ENCODE peak calls at places on chromosomes 3 and 15, in ten cellular contexts. O is stomach, L is body of pancreas, D is vagina, W is esophagus squamous epithelium, F is IMR-90, R is gastrocnemius medialis, Z is transverse colon, B is heart left ventricle, E is sigmoid colon. P is an unnamed sample. For H3K36me3, the result is how much of the 10 kb centered on the place peaks cover.

GRCh38 chr15:44441095-44441501 is 13.7 kb downstream of the CTDSPL2 start:
- DNase-seq in O (no peak), L (no peak), D (no peak), W (no peak), F (no peak), R (no peak), Z (no peak), B (no peak), E (no peak), P (no peak)

GRCh38 chr3:71710906-71711494 is 14.2 kb downstream of the EIF4E3 start:
- DNase-seq in O (no peak), L (no peak), D (no peak), W (no peak), F (peak), R (no peak), Z (no peak), B (no peak), E (no peak), P (no peak)

GRCh38 chr3:126100688-126101301 is 16.9 kb upstream of the SLC41A3 start:
- DNase-seq in O (no peak), L (no peak), D (no peak), W (no peak), F (peak), R (peak), Z (no peak), B (peak), E (peak), P (no peak)

GRCh38 chr3:115239717-115240116 is 92.6 kb upstream of the ZBTB20 start:
- DNase-seq in O (no peak), L (peak), D (no peak), W (no peak), F (peak), R (no peak), Z (no peak), B (no peak), E (peak), P (no peak)

GRCh38 chr3:171753025-171753472 is 57.2 kb downstream of the PLD1 start:
- DNase-seq in O (no peak), L (no peak), D (no peak), W (peak), F (peak), R (no peak), Z (no peak), B (no peak), E (no peak), P (no peak)

GRCh38 chr15:50107591-50108408 is 11.2 kb downstream of the ATP8B4 start:
- DNase-seq in O (peak), L (no peak), D (no peak), W (no peak), F (no peak), R (no peak), Z (no peak), B (no peak), E (no peak), P (peak)

GRCh38 chr3:102909904-102910303 is 475.1 kb downstream of the ZPLD1 start:
- DNase-seq in O (no peak), L (no peak), D (no peak), W (no peak), F (no peak), R (no peak), Z (no peak), B (no peak), E (no peak), P (no peak)

GRCh38 chr3:36219398-36219797 is 160.9 kb upstream of the STAC start:
- DNase-seq in O (no peak), L (no peak), D (no peak), W (no peak), F (peak), R (no peak), Z (no peak), B (no peak), E (no peak), P (no peak)

GRCh38 chr3:46368569-46368968 is 2.2 kb upstream of the CCR5 start:
- DNase-seq in O (peak), L (peak), D (no peak), W (peak), F (no peak), R (no peak), Z (peak), B (peak), E (peak), P (no peak)

DNA sequence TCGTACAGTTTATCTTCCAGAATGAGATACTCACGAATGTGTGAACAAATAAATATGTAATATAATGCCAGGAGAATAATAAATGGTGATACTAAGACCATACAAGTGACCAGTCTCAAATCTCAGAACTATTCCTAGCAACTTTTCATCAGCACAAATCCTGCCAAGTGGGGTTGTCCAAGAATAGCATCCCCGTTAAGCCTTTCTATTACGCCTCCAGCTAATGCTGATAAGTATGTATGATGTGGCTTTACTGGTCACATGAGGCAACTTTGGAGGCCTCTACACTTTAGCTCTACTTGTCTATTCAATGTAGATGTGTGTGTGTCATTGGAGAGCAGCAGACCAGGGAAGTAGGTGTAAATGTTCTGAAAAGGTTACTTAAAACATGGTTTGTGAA is 129.5 kb downstream of the KCNMB2 start:
- DNase-seq in O (no peak), L (no peak), D (no peak), W (no peak), F (no peak), R (no peak), Z (no peak), B (no peak), E (no peak), P (no peak)
- H3K4me3 ChIP-seq in O (no peak), L (no peak), D (no peak), W (no peak), F (no peak), R (no peak), Z (no peak), B (no peak), E (no peak), P (no peak)

GRCh38 chr3:152834354-152835310 is at the start of gene P2RY1:
- DNase-seq in O (peak), L (peak), D (no peak), W (no peak), F (peak), R (peak), Z (peak), B (peak), E (peak), P (no peak)
- TF ChIP-seq POLR2A in O (no peak), L (peak), D (peak), W (peak), F (no peak), R (peak), Z (peak), B (peak), E (peak), P (peak)

GRCh38 chr3:152444029-152444641 is 175.4 kb downstream of the MBNL1 start:
- DNase-seq in O (no peak), L (no peak), D (no peak), W (no peak), F (peak), R (no peak), Z (no peak), B (no peak), E (no peak), P (no peak)

GRCh38 chr3:152445227-152445626 is 176.5 kb downstream of the MBNL1 start:
- DNase-seq in O (no peak), L (no peak), D (no peak), W (no peak), F (no peak), R (no peak), Z (no peak), B (no peak), E (no peak), P (no peak)

GRCh38 chr3:152448091-152448490 is 179.4 kb downstream of the MBNL1 start:
- DNase-seq in O (no peak), L (no peak), D (no peak), W (no peak), F (no peak), R (no peak), Z (no peak), B (no peak), E (no peak), P (no peak)

GRCh38 chr3:152447509-152447908 is 178.8 kb downstream of the MBNL1 start:
- DNase-seq in O (no peak), L (no peak), D (no peak), W (no peak), F (no peak), R (no peak), Z (no peak), B (no peak), E (no peak), P (no peak)

DNA sequence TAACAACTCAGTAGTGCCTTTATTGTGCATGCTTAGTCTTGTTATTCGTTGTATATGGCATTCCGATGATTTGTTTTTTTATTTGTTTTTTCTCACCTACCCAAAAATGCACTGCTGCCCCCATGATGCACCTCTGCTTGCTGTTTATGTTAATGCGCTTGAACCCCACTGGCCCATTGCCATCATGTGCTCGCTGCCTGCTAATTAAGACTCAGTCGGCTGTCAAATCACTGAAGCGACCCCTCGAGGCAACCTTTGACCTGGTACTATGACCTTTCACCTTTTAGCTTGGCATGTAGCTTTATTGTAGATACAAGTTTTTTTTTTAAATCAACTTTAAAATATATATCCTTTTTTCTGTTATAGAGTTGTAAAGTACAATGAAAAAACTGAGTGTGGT is 177.8 kb downstream of the MBNL1 start:
- DNase-seq in O (no peak), L (peak), D (no peak), W (no peak), F (no peak), R (no peak), Z (no peak), B (no peak), E (no peak), P (no peak)
- H3K36me3 ChIP-seq in O (under half), L (under half), D (under half), W (half or more), F (under half), R (half or more), Z (under half), B (half or more), E (under half), P (under half)

GRCh38 chr3:124928333-124929202 is 6.0 kb downstream of the MUC13 start:
- DNase-seq in O (peak), L (peak), D (no peak), W (no peak), F (peak), R (no peak), Z (peak), B (peak), E (peak), P (peak)
- H3K4me3 ChIP-seq in O (no peak), L (no peak), D (no peak), W (no peak), F (no peak), R (no peak), Z (no peak), B (no peak), E (no peak), P (no peak)

DNA sequence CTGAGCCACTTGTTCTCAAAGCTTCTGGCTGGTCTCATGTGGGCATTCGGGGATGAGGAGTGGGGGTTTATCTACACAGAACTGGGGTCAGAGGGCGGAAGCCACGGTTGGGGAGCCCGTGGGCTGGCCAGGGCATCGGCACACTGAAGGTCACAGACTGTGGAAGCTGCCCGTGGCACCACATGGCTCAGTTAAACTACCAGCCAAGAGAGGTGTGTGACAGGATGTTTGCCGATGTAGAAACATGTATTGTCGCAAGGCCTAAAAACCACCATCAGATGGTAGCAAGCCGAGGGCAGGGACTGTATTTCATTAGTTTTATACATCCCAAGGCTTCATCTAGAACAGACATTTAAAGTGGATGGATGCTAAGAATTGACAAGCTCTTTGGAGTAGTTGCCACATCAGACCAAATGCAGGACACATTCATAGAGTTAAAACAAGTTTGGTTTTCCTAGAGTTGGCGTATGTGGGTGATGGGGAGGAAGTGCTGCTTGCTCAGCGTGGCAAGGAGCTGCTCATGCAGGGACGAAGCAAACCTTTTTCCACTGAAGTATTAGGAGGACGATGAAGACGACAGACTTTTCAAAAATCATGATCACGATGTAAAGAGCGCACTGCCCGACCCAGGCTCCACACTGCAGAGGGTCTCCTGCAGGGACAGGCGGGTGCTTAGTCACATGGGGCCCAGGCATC is 9.6 kb upstream of the MUSTN1 start:
- DNase-seq in O (no peak), L (no peak), D (no peak), W (no peak), F (no peak), R (peak), Z (no peak), B (no peak), E (no peak), P (no peak)
- TF ChIP-seq POLR2A in O (no peak), L (no peak), D (no peak), W (no peak), F (no peak), R (peak), Z (no peak), B (no peak), E (no peak), P (no peak)

DNA sequence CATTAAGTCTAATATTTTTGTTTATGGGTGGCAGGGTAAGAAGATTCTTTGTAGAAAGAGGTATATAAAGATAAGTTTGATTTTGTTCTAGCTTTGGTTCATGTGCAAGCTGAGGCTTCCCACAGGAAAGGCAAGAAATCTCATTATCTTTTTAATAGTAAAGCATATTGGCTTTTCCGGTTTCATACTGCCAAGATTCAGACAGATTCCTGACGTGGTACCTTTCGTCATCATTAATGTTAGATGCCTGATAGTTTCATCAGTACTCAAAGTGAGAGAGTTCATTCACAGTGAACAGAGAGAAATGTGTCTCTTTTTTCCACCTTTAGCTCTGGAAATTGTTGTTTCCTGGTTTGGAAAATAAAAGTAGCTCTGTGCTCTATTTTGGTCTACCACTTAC is 16.5 kb downstream of the TPM1 start:
- DNase-seq in O (no peak), L (no peak), D (no peak), W (no peak), F (no peak), R (no peak), Z (no peak), B (no peak), E (no peak), P (no peak)
- H3K36me3 ChIP-seq in O (half or more), L (half or more), D (under half), W (half or more), F (half or more), R (half or more), Z (half or more), B (half or more), E (half or more), P (under half)

DNA sequence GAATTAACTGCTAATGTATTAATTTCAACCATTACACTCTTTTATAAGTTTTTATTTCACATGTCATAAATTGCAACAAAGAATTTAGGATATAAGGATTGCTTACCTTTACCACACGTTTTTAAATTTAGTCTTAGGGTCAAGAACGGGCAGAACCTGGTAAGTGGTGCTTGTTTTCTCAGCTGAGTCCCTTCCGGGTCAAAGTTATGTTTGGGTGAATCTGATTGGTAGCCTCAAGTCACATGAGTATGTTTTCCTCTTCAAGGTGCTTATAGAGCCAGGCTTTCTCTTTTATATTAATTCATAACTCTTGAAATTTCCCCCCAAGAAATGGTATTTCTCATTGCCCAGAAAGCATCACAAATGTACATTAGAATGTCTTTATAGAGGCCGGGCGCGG is 415.8 kb upstream of the ROBO2 start:
- DNase-seq in O (no peak), L (no peak), D (no peak), W (no peak), F (no peak), R (no peak), Z (no peak), B (no peak), E (no peak), P (no peak)
- H3K4me3 ChIP-seq in O (no peak), L (no peak), D (no peak), W (no peak), F (no peak), R (no peak), Z (no peak), B (no peak), E (no peak), P (no peak)

DNA sequence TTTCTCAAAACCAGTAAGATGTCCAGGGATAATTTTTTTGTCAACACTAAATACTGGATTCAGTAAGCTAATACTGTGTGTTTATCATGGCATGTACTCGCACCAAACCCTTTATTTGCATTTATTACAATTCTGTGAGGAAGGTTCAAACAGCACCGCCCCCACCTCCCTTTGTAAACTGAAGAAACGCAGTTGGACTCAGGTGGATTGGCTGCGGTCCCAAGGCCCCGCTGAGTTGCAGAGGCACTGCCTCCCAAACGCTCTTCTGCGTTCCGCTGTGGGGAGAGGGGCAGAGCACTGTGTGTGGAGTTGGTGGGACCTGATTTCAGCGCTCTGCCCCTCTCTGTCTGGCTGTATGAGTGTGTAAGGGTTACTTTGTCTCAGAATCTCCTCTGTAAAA is 1.2 kb downstream of the RCCD1 start:
- DNase-seq in O (peak), L (peak), D (no peak), W (no peak), F (no peak), R (no peak), Z (peak), B (no peak), E (no peak), P (no peak)
- TF ChIP-seq POLR2A in O (no peak), L (no peak), D (no peak), W (no peak), F (no peak), R (no peak), Z (no peak), B (no peak), E (no peak), P (no peak)

GRCh38 chr15:36818260-36818659 is 238.8 kb downstream of the CDIN1 start:
- DNase-seq in O (no peak), L (no peak), D (no peak), W (no peak), F (no peak), R (no peak), Z (no peak), B (no peak), E (no peak), P (no peak)

GRCh38 chr15:36811903-36812302 is 232.5 kb downstream of the CDIN1 start:
- DNase-seq in O (no peak), L (no peak), D (no peak), W (no peak), F (no peak), R (no peak), Z (no peak), B (no peak), E (no peak), P (no peak)

GRCh38 chr15:36814085-36814484 is 234.7 kb downstream of the CDIN1 start:
- DNase-seq in O (no peak), L (no peak), D (no peak), W (no peak), F (no peak), R (no peak), Z (no peak), B (no peak), E (no peak), P (no peak)

GRCh38 chr15:36817776-36818175 is 238.3 kb downstream of the CDIN1 start:
- DNase-seq in O (no peak), L (no peak), D (no peak), W (no peak), F (no peak), R (no peak), Z (no peak), B (no peak), E (no peak), P (no peak)

DNA sequence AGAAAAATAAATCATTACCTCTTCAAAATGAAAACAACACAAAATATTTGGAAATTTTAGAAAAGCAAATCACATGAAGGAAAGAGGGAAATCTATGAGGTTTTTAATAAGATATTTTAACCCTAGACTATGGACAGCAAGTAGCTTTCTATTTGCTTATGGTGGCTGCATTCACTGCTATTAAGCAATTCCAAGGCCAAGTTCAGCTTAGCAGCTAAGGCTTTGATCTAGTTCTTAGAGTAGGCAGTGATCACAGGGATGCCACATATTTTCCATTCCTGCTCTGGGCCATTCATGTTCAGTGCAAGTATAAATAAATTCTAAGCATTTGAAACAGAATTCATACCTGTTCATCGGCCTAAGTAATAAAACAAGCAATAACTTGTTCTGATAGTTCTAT is 235.3 kb downstream of the CDIN1 start:
- DNase-seq in O (no peak), L (no peak), D (no peak), W (no peak), F (peak), R (no peak), Z (no peak), B (no peak), E (no peak), P (no peak)
- H3K36me3 ChIP-seq in O (under half), L (under half), D (under half), W (under half), F (under half), R (under half), Z (under half), B (under half), E (under half), P (under half)

GRCh38 chr3:63967675-63968611 is 55.4 kb downstream of the PSMD6 start:
- DNase-seq in O (no peak), L (peak), D (no peak), W (no peak), F (peak), R (no peak), Z (peak), B (no peak), E (peak), P (peak)
- H3K4me3 ChIP-seq in O (peak), L (no peak), D (peak), W (peak), F (no peak), R (peak), Z (peak), B (peak), E (peak), P (peak)